ENCODE peak calls at places on chromosomes 11 and 22, in four cellular contexts. T, A, J and Y are unnamed samples.

GRCh38 chr11:69027704-69028372 is 14.8 kb upstream of the MRGPRF start:
- DNase-seq in A (no peak), J (no peak), T (peak; percentile 56), Y (no peak)

GRCh38 chr11:33344611-33345010 is 87.4 kb downstream of the HIPK3 start:
- DNase-seq in J (no peak), A (no peak), T (peak; percentile 4), Y (no peak)

GRCh38 chr11:61198948-61199523 is 4.3 kb upstream of the PGA3 start:
- DNase-seq in A (no peak), T (no peak), J (no peak), Y (no peak)

GRCh38 chr11:8223513-8223899 is 40.2 kb downstream of the LMO1 start:
- DNase-seq in T (no peak), J (no peak), A (no peak), Y (no peak)

GRCh38 chr22:35051791-35052190 is 14.2 kb upstream of the ISX start:
- DNase-seq in A (no peak), T (no peak), J (no peak), Y (no peak)

GRCh38 chr11:128905345-128906184 is 14.4 kb downstream of the KCNJ5 start:
- DNase-seq in J (peak; percentile 69), A (peak; percentile 80), T (no peak), Y (no peak)

GRCh38 chr22:36332623-36333331 is 55.0 kb downstream of the MYH9 start:
- DNase-seq in T (no peak), J (peak; percentile 44), A (no peak), Y (peak; percentile 64)

GRCh38 chr22:45458532-45458931 is 44.2 kb upstream of the FBLN1 start:
- DNase-seq in A (no peak), T (no peak), J (no peak), Y (no peak)

GRCh38 chr11:118938491-118939411 is 13.0 kb upstream of the BCL9L start:
- DNase-seq in T (peak; percentile 72), A (no peak), J (no peak), Y (no peak)

GRCh38 chr11:64230985-64231365 is 627 bp downstream of the DNAJC4 start:
- DNase-seq in T (no peak), J (no peak), A (no peak), Y (no peak)
- TF ChIP-seq JUN in T (no peak), J (no peak), A (no peak), Y (no peak)

GRCh38 chr11:42812960-42813359 is 498.8 kb upstream of the API5 start:
- DNase-seq in J (no peak), T (no peak), A (no peak), Y (no peak)

DNA sequence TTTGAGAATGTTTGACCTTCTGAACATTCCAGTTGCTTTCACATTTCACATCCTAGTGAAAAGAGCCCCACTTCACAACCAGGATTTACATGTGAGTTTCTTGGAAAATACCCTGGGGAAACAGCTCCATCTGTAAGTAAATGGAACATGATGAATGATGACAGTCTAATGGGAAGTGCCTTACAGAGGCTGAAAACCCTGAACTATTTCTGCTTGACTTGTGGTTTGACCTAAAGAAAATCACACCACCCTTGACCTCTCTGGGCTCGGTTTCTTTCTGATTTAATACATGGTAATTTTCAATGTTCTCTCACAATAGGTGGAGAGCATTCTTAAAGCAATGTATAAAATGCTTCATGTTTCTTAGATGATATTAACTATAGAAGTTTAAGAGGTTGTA is 499.4 kb upstream of the API5 start:
- DNase-seq in A (no peak), J (no peak), T (no peak), Y (no peak)
- TF ChIP-seq JUN in A (no peak), J (no peak), T (no peak), Y (no peak)

DNA sequence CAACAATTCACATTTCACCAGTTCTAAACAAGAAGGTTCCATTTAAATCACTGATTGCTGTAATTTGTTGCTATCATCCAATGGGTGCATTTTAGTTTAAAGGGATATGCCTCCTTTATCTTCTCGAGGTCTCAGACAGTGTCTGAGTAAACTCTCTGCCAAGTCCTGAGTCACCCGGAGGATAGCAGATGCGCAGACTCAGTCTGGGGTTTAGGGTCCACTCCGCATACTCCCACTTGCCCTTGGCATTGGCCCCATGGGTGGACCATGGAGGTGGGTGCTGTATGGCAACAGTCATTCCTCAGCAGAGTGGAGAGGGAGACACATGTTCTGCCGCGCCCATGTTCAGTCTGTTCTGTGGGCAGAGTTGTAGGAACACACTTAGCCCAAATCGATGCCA is 65.4 kb upstream of the CRTAM start:
- DNase-seq in J (no peak), A (peak; percentile 25), T (no peak), Y (no peak)
- TF ChIP-seq JUN in J (no peak), A (no peak), T (no peak), Y (no peak)

GRCh38 chr22:47647181-47647580 is 884.7 kb downstream of the TBC1D22A start:
- DNase-seq in T (no peak), J (no peak), A (no peak), Y (no peak)

GRCh38 chr22:47647720-47648119 is 885.3 kb downstream of the TBC1D22A start:
- DNase-seq in T (no peak), J (no peak), A (no peak), Y (no peak)

GRCh38 chr22:47653921-47654320 is 891.5 kb downstream of the TBC1D22A start:
- DNase-seq in A (no peak), T (no peak), J (no peak), Y (no peak)

GRCh38 chr22:47654922-47655451 is 892.5 kb downstream of the TBC1D22A start:
- DNase-seq in A (no peak), J (no peak), T (no peak), Y (no peak)

GRCh38 chr22:47651216-47651987 is 889.0 kb downstream of the TBC1D22A start:
- DNase-seq in A (no peak), J (no peak), T (no peak), Y (no peak)
- TF ChIP-seq JUN in A (no peak), J (no peak), T (no peak), Y (no peak)

DNA sequence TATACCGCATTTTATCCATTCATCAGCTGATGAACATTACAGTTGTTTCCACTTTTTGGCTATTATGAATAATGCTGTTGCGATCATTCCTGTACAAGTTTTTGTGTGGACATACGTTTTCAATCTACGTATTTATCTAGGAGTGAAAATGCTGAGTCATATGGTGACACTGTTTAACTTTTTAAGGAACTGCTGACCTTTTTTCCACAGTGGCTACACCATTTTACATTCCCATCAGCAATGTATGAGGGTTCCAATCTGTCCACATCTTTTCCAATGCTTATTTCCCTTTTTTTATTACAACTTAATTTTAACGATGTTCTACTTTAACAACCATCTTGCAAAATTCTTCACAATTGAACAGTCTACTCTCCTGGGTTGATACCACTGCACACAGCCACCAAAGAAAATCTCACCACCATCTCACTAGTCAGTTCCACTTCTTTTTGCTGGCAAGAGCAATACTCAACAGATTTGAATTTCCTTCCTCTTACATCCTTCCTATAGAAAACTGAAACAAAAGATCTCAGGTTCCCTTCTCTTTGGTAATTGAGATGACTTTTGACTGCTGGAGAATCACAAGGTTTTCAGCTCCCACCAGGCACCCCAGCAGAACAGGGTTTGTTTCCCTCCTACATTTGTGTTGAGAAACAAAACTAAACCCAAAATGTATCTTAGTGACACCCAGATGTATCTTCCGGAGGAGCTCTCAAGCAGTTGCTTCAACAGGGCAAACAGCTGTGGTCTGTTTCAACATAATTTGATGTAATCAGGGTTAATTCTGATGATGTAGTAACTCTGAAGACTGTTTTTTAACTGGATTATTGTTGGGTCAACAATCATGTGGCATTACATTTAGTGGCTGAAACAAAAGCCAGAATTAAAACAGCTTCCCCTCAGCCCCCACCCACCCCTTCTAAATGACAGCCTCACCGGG is 7.0 kb upstream of the GAB2 start:
- DNase-seq in T (no peak), A (no peak), J (no peak), Y (peak; percentile 44)
- TF ChIP-seq JUN in T (no peak), A (no peak), J (no peak), Y (no peak)

GRCh38 chr11:44437122-44437521 is 127.2 kb upstream of the ALX4 start:
- DNase-seq in A (no peak), J (no peak), T (no peak), Y (no peak)

GRCh38 chr11:44430140-44430539 is 120.2 kb upstream of the ALX4 start:
- DNase-seq in J (no peak), T (no peak), A (no peak), Y (no peak)

GRCh38 chr11:44434191-44434590 is 124.3 kb upstream of the ALX4 start:
- DNase-seq in T (no peak), A (no peak), J (no peak), Y (no peak)
- TF ChIP-seq JUN in T (no peak), A (no peak), J (no peak), Y (no peak)